ENCODE peak calls at places on chromosomes 4 and X, in five cellular contexts. T is kidney tubule cell, Y is iris pigment epithelial cell, E is T follicular helper cell, B is HT-29. X is an unnamed sample.

GRCh38 chr4:41070516-41071281 is 143.6 kb downstream of the APBB2 start:
- DNase-seq in T (no peak), Y (peak; percentile 25), E (no peak), B (no peak), X (no peak)

GRCh38 chr4:98369322-98369721 is 108.1 kb downstream of the RAP1GDS1 start:
- DNase-seq in T (no peak), Y (no peak), E (no peak), B (no peak), X (no peak)

GRCh38 chr4:1683903-1684755 is at the start of gene FAM53A:
- DNase-seq in T (peak; percentile 89), Y (peak; percentile 80), E (peak; percentile 88), B (peak; percentile 90), X (peak; percentile 57)

GRCh38 chr4:4421356-4421755 is 34.5 kb downstream of the NSG1 start:
- DNase-seq in T (no peak), Y (no peak), E (no peak), B (no peak), X (no peak)

GRCh38 chrX:107025538-107025937 is 25.5 kb upstream of the MORC4 start:
- DNase-seq in T (peak; percentile 35), Y (peak; percentile 46), E (no peak), B (peak; percentile 51), X (peak; percentile 18)

GRCh38 chr4:134145369-134145768 is 56.2 kb downstream of the PABPC4L start:
- DNase-seq in T (no peak), Y (no peak), E (no peak), B (no peak), X (no peak)

GRCh38 chr4:111500871-111501270 is 644.4 kb upstream of the FAM241A start:
- DNase-seq in T (no peak), Y (no peak), E (no peak), B (no peak), X (no peak)

GRCh38 chr4:33080262-33080661 is 2360.1 kb downstream of the PCDH7 start:
- DNase-seq in T (no peak), Y (no peak), E (no peak), B (no peak), X (no peak)

GRCh38 chr4:104524026-104524425 is 29.3 kb upstream of the CXXC4 start:
- DNase-seq in T (no peak), Y (no peak), E (no peak), B (no peak), X (no peak)

GRCh38 chrX:37349131-37350033 is at the start of gene PRRG1:
- DNase-seq in T (peak; percentile 84), Y (peak; percentile 86), E (no peak), B (peak; percentile 58), X (peak; percentile 56)

GRCh38 chr4:89640620-89641366 is 196.2 kb downstream of the SNCA start:
- DNase-seq in T (peak; percentile 77), Y (peak; percentile 67), E (no peak), B (peak; percentile 65), X (peak; percentile 81)

GRCh38 chrX:51954592-51954991 is 61.2 kb downstream of the MAGED1 start:
- DNase-seq in T (no peak), Y (no peak), E (no peak), B (no peak), X (no peak)

GRCh38 chr4:41599192-41599786 is 61.3 kb downstream of the LIMCH1 start:
- DNase-seq in T (no peak), Y (no peak), E (no peak), B (no peak), X (no peak)

GRCh38 chr4:7128234-7128633 is 60.4 kb upstream of the GRPEL1 start:
- DNase-seq in T (no peak), Y (no peak), E (no peak), B (no peak), X (no peak)

GRCh38 chrX:124435616-124436015 is 89.3 kb downstream of the SH2D1A start:
- DNase-seq in T (no peak), Y (no peak), E (no peak), B (no peak), X (no peak)

GRCh38 chr4:25406081-25406692 is 29.1 kb downstream of the ANAPC4 start:
- DNase-seq in T (no peak), Y (peak; percentile 78), E (no peak), B (no peak), X (no peak)

GRCh38 chrX:101617211-101618191 is at the start of gene ARMCX6:
- DNase-seq in T (peak; percentile 63), Y (peak; percentile 71), E (peak; percentile 63), B (peak; percentile 42), X (peak; percentile 81)

GRCh38 chrX:121598356-121598755 is 550.9 kb downstream of the GLUD2 start:
- DNase-seq in T (peak; percentile 10), Y (no peak), E (no peak), B (peak; percentile 18), X (no peak)

GRCh38 chr4:66555301-66555700 is 885.0 kb upstream of the EPHA5 start:
- DNase-seq in T (no peak), Y (peak; percentile 74), E (no peak), B (no peak), X (no peak)

GRCh38 chr4:848803-849477 is 23.0 kb upstream of the CPLX1 start:
- DNase-seq in T (no peak), Y (no peak), E (no peak), B (no peak), X (no peak)

GRCh38 chr4:184937745-184938144 is 80.5 kb upstream of the HELT start:
- DNase-seq in T (no peak), Y (no peak), E (no peak), B (no peak), X (no peak)

GRCh38 chr4:143089291-143089690 is 95.4 kb upstream of the USP38 start:
- DNase-seq in T (peak; percentile 44), Y (no peak), E (no peak), B (no peak), X (no peak)

GRCh38 chr4:4574792-4575191 is 32.9 kb upstream of the STX18 start:
- DNase-seq in T (peak; percentile 72), Y (peak; percentile 94), E (peak; percentile 6), B (peak; percentile 57), X (no peak)

GRCh38 chr4:106522839-106523238 is 154.3 kb upstream of the GIMD1 start:
- DNase-seq in T (no peak), Y (peak; percentile 45), E (no peak), B (no peak), X (peak; percentile 1)

X was measured in SK-N-DZ.